ENCODE peak calls at places on chromosome 15, in nine cellular contexts. X is right atrium auricular region; R is NCI-H1092; Y is mucosa of gallbladder; K is pulmonary artery endothelial cell; M is GM12891; I is NCI-H1048; Q is activated T-helper 1 cell treated with anti-CD3 and anti-CD28 coated beads, Interleukin-2, amount 50 U/mL, for 16 hours; A is breast epithelium. F is an unnamed sample.

GRCh38 chr15:40427188-40427587 is 13.6 kb upstream of the BAHD1 start:
- DNase-seq in X (no peak), R (no peak), Y (no peak), K (no peak), M (no peak), I (no peak), Q (no peak), A (no peak), F (no peak)

GRCh38 chr15:42547926-42548257 is 701 bp downstream of the LRRC57 start:
- DNase-seq in X (no peak), R (no peak), Y (no peak), K (peak; percentile 8), M (peak; percentile 16), I (no peak), Q (no peak), A (no peak), F (no peak)

GRCh38 chr15:57969355-57969754 is 96.2 kb downstream of the ALDH1A2 start:
- DNase-seq in X (no peak), R (no peak), Y (no peak), K (no peak), M (no peak), I (no peak), Q (no peak), A (no peak), F (no peak)

GRCh38 chr15:59378855-59379254 is 6.2 kb upstream of the MYO1E start:
- DNase-seq in X (no peak), R (no peak), Y (no peak), K (no peak), M (no peak), I (no peak), Q (no peak), A (no peak), F (no peak)

GRCh38 chr15:89749951-89750559 is 994 bp downstream of the MESP1 start:
- DNase-seq in X (no peak), R (peak; percentile 23), Y (no peak), K (no peak), M (no peak), I (no peak), Q (no peak), A (no peak), F (peak; percentile 33)

GRCh38 chr15:69712999-69713398 is 260.4 kb downstream of the RPLP1 start:
- DNase-seq in X (no peak), R (no peak), Y (no peak), K (no peak), M (no peak), I (no peak), Q (no peak), A (no peak), F (no peak)

GRCh38 chr15:79004336-79004735 is 59.5 kb upstream of the CTSH start:
- DNase-seq in X (no peak), R (no peak), Y (no peak), K (peak; percentile 17), M (peak; percentile 72), I (peak; percentile 21), Q (no peak), A (no peak), F (no peak)

GRCh38 chr15:98506711-98507110 is 141.6 kb upstream of the IGF1R start:
- DNase-seq in X (no peak), R (no peak), Y (no peak), K (no peak), M (no peak), I (no peak), Q (no peak), A (no peak), F (no peak)

GRCh38 chr15:40465939-40466338 is 4.8 kb upstream of the CHST14 start:
- DNase-seq in X (no peak), R (no peak), Y (no peak), K (no peak), M (no peak), I (no peak), Q (no peak), A (no peak), F (no peak)

GRCh38 chr15:33226559-33227181 is 32.2 kb upstream of the FMN1 start:
- DNase-seq in X (no peak), R (peak; percentile 58), Y (peak; percentile 49), K (no peak), M (no peak), I (peak; percentile 58), Q (peak; percentile 31), A (no peak), F (peak; percentile 66)

GRCh38 chr15:49135342-49135857 is 20.0 kb downstream of the COPS2 start:
- DNase-seq in X (no peak), R (no peak), Y (no peak), K (no peak), M (no peak), I (no peak), Q (no peak), A (no peak), F (no peak)

GRCh38 chr15:92117301-92117731 is 263.8 kb downstream of the SLCO3A1 start:
- DNase-seq in X (no peak), R (no peak), Y (no peak), K (no peak), M (no peak), I (no peak), Q (no peak), A (no peak), F (peak; percentile 33)

GRCh38 chr15:67240235-67241131 is 14.0 kb downstream of the AAGAB start:
- DNase-seq in X (no peak), R (no peak), Y (no peak), K (no peak), M (no peak), I (no peak), Q (no peak), A (no peak), F (peak; percentile 43)

GRCh38 chr15:58214941-58215340 is 76.8 kb downstream of the AQP9 start:
- DNase-seq in X (no peak), R (no peak), Y (no peak), K (no peak), M (no peak), I (no peak), Q (no peak), A (no peak), F (no peak)

GRCh38 chr15:64686130-64686735 is 89.2 kb downstream of the RBPMS2 start:
- DNase-seq in X (no peak), R (peak; percentile 16), Y (no peak), K (no peak), M (no peak), I (peak; percentile 15), Q (no peak), A (peak; percentile 45), F (no peak)

GRCh38 chr15:70167155-70167554 is 69.4 kb upstream of the TLE3 start:
- DNase-seq in X (no peak), R (no peak), Y (no peak), K (no peak), M (no peak), I (no peak), Q (no peak), A (no peak), F (no peak)

GRCh38 chr15:57345584-57345983 is 30.7 kb upstream of the CGNL1 start:
- DNase-seq in X (no peak), R (peak; percentile 19), Y (no peak), K (no peak), M (no peak), I (no peak), Q (no peak), A (no peak), F (no peak)

GRCh38 chr15:49423906-49424520 is 971 bp downstream of the FGF7 start:
- DNase-seq in X (no peak), R (no peak), Y (no peak), K (no peak), M (no peak), I (no peak), Q (no peak), A (no peak), F (no peak)

GRCh38 chr15:51869074-51869425 is 39.6 kb downstream of the TMOD3 start:
- DNase-seq in X (no peak), R (no peak), Y (peak; percentile 69), K (peak; percentile 50), M (no peak), I (no peak), Q (no peak), A (no peak), F (no peak)